ENCODE peak calls at places on chromosome 2, in seven cellular contexts. K is endothelial cell, O is coronary artery, B is astrocyte of the cerebellum, E is RWPE1, P is neural crest cell, J is lung. Q is an unnamed sample.

GRCh38 chr2:30936924-30937323 is 129.7 kb upstream of the CAPN13 start:
- DNase-seq in K (no peak), O (no peak), B (no peak), E (no peak), P (no peak), J (no peak), Q (no peak)

GRCh38 chr2:62200291-62200841 is 4.5 kb downstream of the B3GNT2 start:
- DNase-seq in K (no peak), O (no peak), B (no peak), E (no peak), P (no peak), J (no peak), Q (no peak)

GRCh38 chr2:206423147-206423546 is 20.2 kb upstream of the ADAM23 start:
- DNase-seq in K (no peak), O (no peak), B (no peak), E (peak), P (no peak), J (no peak), Q (no peak)

GRCh38 chr2:18047896-18048657 is 169.6 kb downstream of the KCNS3 start:
- DNase-seq in K (no peak), O (no peak), B (no peak), E (peak), P (no peak), J (no peak), Q (no peak)

GRCh38 chr2:235639387-235639786 is 145.5 kb downstream of the AGAP1 start:
- DNase-seq in K (no peak), O (peak), B (peak), E (peak), P (no peak), J (peak), Q (no peak)

GRCh38 chr2:132438650-132439030 is 22.0 kb downstream of the GPR39 start:
- DNase-seq in K (no peak), O (no peak), B (peak), E (peak), P (no peak), J (no peak), Q (no peak)

GRCh38 chr2:159226059-159226461 is 60.4 kb downstream of the WDSUB1 start:
- DNase-seq in K (no peak), O (no peak), B (no peak), E (peak), P (no peak), J (peak), Q (no peak)

GRCh38 chr2:60796573-60797509 is 40.8 kb downstream of the PAPOLG start:
- DNase-seq in K (no peak), O (no peak), B (no peak), E (no peak), P (no peak), J (no peak), Q (no peak)

GRCh38 chr2:175234650-175235049 is 53.1 kb upstream of the ATP5MC3 start:
- DNase-seq in K (no peak), O (no peak), B (no peak), E (no peak), P (no peak), J (no peak), Q (no peak)

GRCh38 chr2:159907914-159908313 is 109.9 kb upstream of the CD302 start:
- DNase-seq in K (no peak), O (no peak), B (no peak), E (no peak), P (no peak), J (no peak), Q (no peak)

GRCh38 chr2:37590119-37590571 is 81.3 kb downstream of the CDC42EP3 start:
- DNase-seq in K (no peak), O (no peak), B (peak), E (no peak), P (no peak), J (no peak), Q (no peak)

GRCh38 chr2:220337611-220338440 is 710.4 kb downstream of the SLC4A3 start:
- DNase-seq in K (no peak), O (no peak), B (no peak), E (no peak), P (no peak), J (no peak), Q (no peak)

GRCh38 chr2:219225350-219225749 is 4.1 kb downstream of the ATG9A start:
- DNase-seq in K (no peak), O (no peak), B (no peak), E (no peak), P (no peak), J (no peak), Q (no peak)

GRCh38 chr2:236731767-236732580 is 162.3 kb downstream of the ACKR3 start:
- DNase-seq in K (no peak), O (peak), B (no peak), E (peak), P (no peak), J (no peak), Q (no peak)

GRCh38 chr2:215713393-215713792 is 277.5 kb upstream of the FN1 start:
- DNase-seq in K (no peak), O (no peak), B (peak), E (no peak), P (no peak), J (no peak), Q (no peak)

GRCh38 chr2:199455533-199456382 is 2.0 kb downstream of the SATB2 start:
- DNase-seq in K (peak), O (no peak), B (no peak), E (peak), P (no peak), J (no peak), Q (no peak)

GRCh38 chr2:159208449-159208848 is 78.1 kb downstream of the WDSUB1 start:
- DNase-seq in K (no peak), O (peak), B (no peak), E (no peak), P (no peak), J (no peak), Q (no peak)

GRCh38 chr2:10232096-10232815 is 70.4 kb upstream of the HPCAL1 start:
- DNase-seq in K (no peak), O (no peak), B (no peak), E (no peak), P (no peak), J (no peak), Q (no peak)

GRCh38 chr2:22904126-22904684 is 480.8 kb upstream of the KLHL29 start:
- DNase-seq in K (peak), O (no peak), B (no peak), E (no peak), P (peak), J (peak), Q (no peak)

GRCh38 chr2:105038383-105039061 is 653 bp downstream of the MRPS9 start:
- DNase-seq in K (no peak), O (no peak), B (no peak), E (no peak), P (no peak), J (no peak), Q (no peak)

GRCh38 chr2:120465989-120466703 is 120.2 kb downstream of the INHBB start:
- DNase-seq in K (peak), O (no peak), B (no peak), E (no peak), P (peak), J (no peak), Q (no peak)

GRCh38 chr2:97979894-97980293 is 15.9 kb downstream of the TMEM131 start:
- DNase-seq in K (no peak), O (no peak), B (no peak), E (no peak), P (no peak), J (no peak), Q (no peak)

GRCh38 chr2:191304939-191305875 is 60.0 kb downstream of the MYO1B start:
- DNase-seq in K (no peak), O (peak), B (peak), E (peak), P (no peak), J (no peak), Q (no peak)

GRCh38 chr2:14270036-14270582 is 362.4 kb upstream of the LRATD1 start:
- DNase-seq in K (no peak), O (no peak), B (no peak), E (no peak), P (no peak), J (no peak), Q (no peak)

GRCh38 chr2:54470241-54470938 is 14.3 kb downstream of the SPTBN1 start:
- DNase-seq in K (no peak), O (no peak), B (peak), E (no peak), P (no peak), J (no peak), Q (no peak)

GRCh38 chr2:30932850-30933249 is 125.6 kb upstream of the CAPN13 start:
- DNase-seq in K (no peak), O (no peak), B (no peak), E (no peak), P (no peak), J (no peak), Q (no peak)

GRCh38 chr2:204024503-204024902 is 87.9 kb downstream of the ICOS start:
- DNase-seq in K (peak), O (no peak), B (peak), E (peak), P (peak), J (no peak), Q (no peak)

GRCh38 chr2:14756981-14757657 is 124.6 kb downstream of the LRATD1 start:
- DNase-seq in K (no peak), O (no peak), B (peak), E (peak), P (no peak), J (no peak), Q (no peak)

GRCh38 chr2:232439758-232440135 is 16.2 kb upstream of the ALPI start:
- DNase-seq in K (no peak), O (peak), B (no peak), E (no peak), P (no peak), J (no peak), Q (no peak)

GRCh38 chr2:144801766-144802165 is 281.8 kb upstream of the ZEB2 start:
- DNase-seq in K (no peak), O (no peak), B (peak), E (peak), P (no peak), J (no peak), Q (no peak)
- TF ChIP-seq CTCF in K (no peak), O (no peak), B (no peak), E (no peak), P (no peak), J (no peak), Q (no peak)

GRCh38 chr2:240957656-240958365 is 40.6 kb upstream of the SNED1 start:
- DNase-seq in K (no peak), O (peak), B (no peak), E (no peak), P (no peak), J (no peak), Q (peak)
- TF ChIP-seq CTCF in K (no peak), O (no peak), B (no peak), E (no peak), P (no peak), J (no peak), Q (no peak)

GRCh38 chr2:65430515-65431416 is 1.6 kb downstream of the SPRED2 start:
- DNase-seq in K (peak), O (peak), B (no peak), E (peak), P (peak), J (peak), Q (peak)
- TF ChIP-seq CTCF in K (no peak), O (no peak), B (no peak), E (no peak), P (peak), J (no peak), Q (peak)

DNA sequence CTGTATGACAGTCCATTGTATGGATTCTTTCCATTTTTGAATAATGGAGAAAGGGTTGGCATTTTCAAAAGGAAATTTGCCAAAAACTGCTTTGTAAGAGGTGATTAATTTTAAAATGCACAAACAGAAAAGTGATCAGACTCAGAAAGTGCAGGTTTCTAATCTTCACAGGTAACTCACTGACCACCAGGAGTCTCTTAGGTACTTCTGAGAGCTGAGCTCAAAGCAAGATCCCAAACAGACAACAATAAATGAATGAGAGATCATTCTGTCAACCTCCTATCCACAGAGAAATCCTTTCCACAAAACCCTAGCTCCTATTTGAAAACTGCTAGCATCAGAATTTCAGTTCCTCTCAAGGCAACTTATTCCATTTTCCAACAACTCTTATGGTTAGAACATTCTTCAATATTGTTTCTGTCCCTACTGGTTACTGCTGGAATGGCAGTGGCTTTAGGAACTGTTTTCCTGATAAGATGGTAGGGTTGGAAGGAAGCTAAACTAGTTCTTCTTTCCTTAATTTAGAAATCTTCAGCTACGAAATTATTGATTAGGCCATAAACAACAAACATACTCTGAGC is 20.6 kb upstream of the HAAO start:
- DNase-seq in K (no peak), O (no peak), B (no peak), E (no peak), P (no peak), J (no peak), Q (no peak)
- TF ChIP-seq CTCF in K (peak), O (no peak), B (peak), E (peak), P (peak), J (no peak), Q (peak)

GRCh38 chr2:2846379-2847130 is 515.5 kb upstream of the MYT1L start:
- DNase-seq in K (no peak), O (no peak), B (no peak), E (peak), P (no peak), J (peak), Q (no peak)

GRCh38 chr2:2842466-2842865 is 511.4 kb upstream of the MYT1L start:
- DNase-seq in K (no peak), O (peak), B (no peak), E (no peak), P (no peak), J (no peak), Q (peak)

GRCh38 chr2:2845267-2845666 is 514.2 kb upstream of the MYT1L start:
- DNase-seq in K (no peak), O (no peak), B (no peak), E (no peak), P (no peak), J (no peak), Q (no peak)

GRCh38 chr2:2845796-2846315 is 514.8 kb upstream of the MYT1L start:
- DNase-seq in K (no peak), O (no peak), B (no peak), E (no peak), P (no peak), J (no peak), Q (no peak)

DNA sequence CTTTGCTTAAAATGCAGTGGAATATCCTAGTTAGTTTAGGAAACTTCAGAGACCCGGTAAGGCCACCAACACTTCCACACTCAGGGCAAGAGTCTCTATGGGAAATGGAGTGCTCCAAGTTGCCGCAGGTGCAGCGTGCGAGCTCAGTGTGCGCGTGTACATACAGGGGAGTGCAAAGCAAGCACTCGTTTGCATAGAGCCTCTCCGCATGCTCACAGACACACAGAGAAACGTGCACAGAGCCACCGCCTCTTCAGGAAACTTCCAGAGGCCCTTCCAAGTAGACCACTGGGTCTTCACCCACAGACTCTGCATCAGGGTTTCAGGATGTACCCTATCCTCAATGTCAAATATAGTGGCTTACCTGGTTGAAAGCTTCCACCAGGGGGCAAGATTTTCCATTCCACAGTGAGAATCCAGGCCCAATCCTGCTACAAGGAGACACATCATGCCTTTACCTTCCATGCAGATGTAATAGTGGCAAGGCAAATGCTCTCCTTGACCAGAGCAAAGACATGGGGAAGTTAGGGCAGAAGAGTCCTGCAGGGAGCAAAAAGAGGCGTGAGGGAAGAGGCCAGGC is 513.0 kb upstream of the MYT1L start:
- DNase-seq in K (peak), O (no peak), B (no peak), E (no peak), P (no peak), J (no peak), Q (no peak)
- TF ChIP-seq CTCF in K (peak), O (no peak), B (no peak), E (no peak), P (peak), J (no peak), Q (peak)